ENCODE peak calls at places on chromosomes 11 and 22, in seven cellular contexts. One of them, this sample, is unnamed.

GRCh38 chr11:64358907-64359711 is at the start of gene RPS6KA4:
- DNase-seq in tibial nerve: peak
- DNase-seq in cardiac muscle cell: peak
- DNase-seq in AG10803: peak
- DNase-seq in heart left ventricle: peak
- DNase-seq in body of pancreas: peak
- DNase-seq in CD8-positive, alpha-beta T cell: peak
- DNase-seq in this sample: peak

GRCh38 chr22:41367039-41367679 is 14.6 kb upstream of the TEF start:
- DNase-seq in tibial nerve: peak
- DNase-seq in CD8-positive, alpha-beta T cell: no peak
- DNase-seq in heart left ventricle: peak
- DNase-seq in body of pancreas: peak
- DNase-seq in cardiac muscle cell: peak
- DNase-seq in AG10803: peak
- DNase-seq in this sample: peak

GRCh38 chr11:3130269-3131071 is 34.6 kb downstream of the OSBPL5 start:
- DNase-seq in heart left ventricle: no peak
- DNase-seq in body of pancreas: peak
- DNase-seq in AG10803: no peak
- DNase-seq in cardiac muscle cell: no peak
- DNase-seq in tibial nerve: no peak
- DNase-seq in CD8-positive, alpha-beta T cell: no peak
- DNase-seq in this sample: no peak

GRCh38 chr11:71117311-71117710 is 135.1 kb downstream of the SHANK2 start:
- DNase-seq in tibial nerve: no peak
- DNase-seq in CD8-positive, alpha-beta T cell: no peak
- DNase-seq in body of pancreas: no peak
- DNase-seq in AG10803: no peak
- DNase-seq in heart left ventricle: no peak
- DNase-seq in cardiac muscle cell: no peak
- DNase-seq in this sample: no peak

GRCh38 chr11:115501895-115502589 is 2.2 kb downstream of the CADM1 start:
- DNase-seq in body of pancreas: no peak
- DNase-seq in tibial nerve: no peak
- DNase-seq in heart left ventricle: no peak
- DNase-seq in cardiac muscle cell: peak
- DNase-seq in AG10803: no peak
- DNase-seq in CD8-positive, alpha-beta T cell: no peak
- DNase-seq in this sample: no peak

GRCh38 chr11:68974421-68975194 is 6.2 kb downstream of the MRGPRD start:
- DNase-seq in AG10803: no peak
- DNase-seq in heart left ventricle: no peak
- DNase-seq in CD8-positive, alpha-beta T cell: no peak
- DNase-seq in body of pancreas: no peak
- DNase-seq in cardiac muscle cell: no peak
- DNase-seq in tibial nerve: no peak
- DNase-seq in this sample: no peak

GRCh38 chr11:69804769-69805508 is 14.3 kb downstream of the FGF3 start:
- DNase-seq in body of pancreas: no peak
- DNase-seq in CD8-positive, alpha-beta T cell: no peak
- DNase-seq in cardiac muscle cell: peak
- DNase-seq in AG10803: no peak
- DNase-seq in tibial nerve: no peak
- DNase-seq in heart left ventricle: peak
- DNase-seq in this sample: no peak

GRCh38 chr22:19494001-19494560 is 14.4 kb downstream of the CDC45 start:
- DNase-seq in CD8-positive, alpha-beta T cell: no peak
- DNase-seq in heart left ventricle: no peak
- DNase-seq in cardiac muscle cell: no peak
- DNase-seq in tibial nerve: no peak
- DNase-seq in body of pancreas: no peak
- DNase-seq in AG10803: no peak
- DNase-seq in this sample: no peak

GRCh38 chr11:28969832-28970231 is 861.6 kb downstream of the METTL15 start:
- DNase-seq in CD8-positive, alpha-beta T cell: no peak
- DNase-seq in tibial nerve: no peak
- DNase-seq in heart left ventricle: no peak
- DNase-seq in AG10803: no peak
- DNase-seq in cardiac muscle cell: no peak
- DNase-seq in body of pancreas: no peak
- DNase-seq in this sample: no peak

GRCh38 chr11:281486-282161 is 3.4 kb downstream of the NLRP6 start:
- DNase-seq in CD8-positive, alpha-beta T cell: no peak
- DNase-seq in tibial nerve: no peak
- DNase-seq in heart left ventricle: peak
- DNase-seq in cardiac muscle cell: no peak
- DNase-seq in body of pancreas: no peak
- DNase-seq in AG10803: no peak
- DNase-seq in this sample: no peak

GRCh38 chr11:69204246-69205124 is 48.8 kb downstream of the SMIM38 start:
- DNase-seq in AG10803: no peak
- DNase-seq in CD8-positive, alpha-beta T cell: no peak
- DNase-seq in cardiac muscle cell: no peak
- DNase-seq in heart left ventricle: no peak
- DNase-seq in tibial nerve: no peak
- DNase-seq in body of pancreas: no peak
- DNase-seq in this sample: no peak

GRCh38 chr22:47219789-47220188 is 457.3 kb downstream of the TBC1D22A start:
- DNase-seq in cardiac muscle cell: no peak
- DNase-seq in AG10803: no peak
- DNase-seq in CD8-positive, alpha-beta T cell: no peak
- DNase-seq in body of pancreas: no peak
- DNase-seq in heart left ventricle: no peak
- DNase-seq in tibial nerve: no peak
- DNase-seq in this sample: no peak

GRCh38 chr22:49207008-49207775 is 620.5 kb downstream of the BRD1 start:
- DNase-seq in cardiac muscle cell: no peak
- DNase-seq in CD8-positive, alpha-beta T cell: peak
- DNase-seq in AG10803: no peak
- DNase-seq in body of pancreas: no peak
- DNase-seq in tibial nerve: no peak
- DNase-seq in heart left ventricle: peak
- DNase-seq in this sample: no peak

GRCh38 chr11:11937433-11937832 is 71.0 kb downstream of the DKK3 start:
- DNase-seq in heart left ventricle: no peak
- DNase-seq in tibial nerve: no peak
- DNase-seq in AG10803: no peak
- DNase-seq in cardiac muscle cell: no peak
- DNase-seq in body of pancreas: no peak
- DNase-seq in CD8-positive, alpha-beta T cell: no peak
- DNase-seq in this sample: peak

GRCh38 chr11:35823742-35824298 is 120.0 kb upstream of the LDLRAD3 start:
- DNase-seq in cardiac muscle cell: no peak
- DNase-seq in AG10803: no peak
- DNase-seq in tibial nerve: no peak
- DNase-seq in CD8-positive, alpha-beta T cell: no peak
- DNase-seq in heart left ventricle: no peak
- DNase-seq in body of pancreas: peak
- DNase-seq in this sample: no peak

GRCh38 chr11:77197626-77198320 is 69.7 kb downstream of the MYO7A start:
- DNase-seq in body of pancreas: no peak
- DNase-seq in CD8-positive, alpha-beta T cell: no peak
- DNase-seq in heart left ventricle: peak
- DNase-seq in tibial nerve: no peak
- DNase-seq in cardiac muscle cell: no peak
- DNase-seq in AG10803: no peak
- DNase-seq in this sample: no peak

GRCh38 chr11:95067828-95068244 is 1.1 kb downstream of the SRSF8 start:
- DNase-seq in tibial nerve: peak
- DNase-seq in cardiac muscle cell: no peak
- DNase-seq in CD8-positive, alpha-beta T cell: peak
- DNase-seq in body of pancreas: no peak
- DNase-seq in AG10803: peak
- DNase-seq in heart left ventricle: peak
- DNase-seq in this sample: no peak

GRCh38 chr11:2419638-2420501 is 19.3 kb downstream of the TSSC4 start:
- DNase-seq in heart left ventricle: peak
- DNase-seq in body of pancreas: peak
- DNase-seq in cardiac muscle cell: peak
- DNase-seq in CD8-positive, alpha-beta T cell: peak
- DNase-seq in tibial nerve: peak
- DNase-seq in AG10803: peak
- DNase-seq in this sample: peak

GRCh38 chr22:36334838-36335603 is 52.7 kb downstream of the MYH9 start:
- DNase-seq in CD8-positive, alpha-beta T cell: peak
- DNase-seq in cardiac muscle cell: no peak
- DNase-seq in tibial nerve: no peak
- DNase-seq in body of pancreas: peak
- DNase-seq in AG10803: peak
- DNase-seq in heart left ventricle: peak
- DNase-seq in this sample: peak

GRCh38 chr11:37512156-37512780 is 914.2 kb upstream of the RAG2 start:
- DNase-seq in body of pancreas: no peak
- DNase-seq in tibial nerve: no peak
- DNase-seq in CD8-positive, alpha-beta T cell: no peak
- DNase-seq in cardiac muscle cell: no peak
- DNase-seq in AG10803: no peak
- DNase-seq in heart left ventricle: no peak
- DNase-seq in this sample: peak

GRCh38 chr22:29758068-29758622 is 8.7 kb downstream of the ZMAT5 start:
- DNase-seq in heart left ventricle: no peak
- DNase-seq in body of pancreas: no peak
- DNase-seq in AG10803: no peak
- DNase-seq in CD8-positive, alpha-beta T cell: no peak
- DNase-seq in tibial nerve: no peak
- DNase-seq in cardiac muscle cell: no peak
- DNase-seq in this sample: peak
- H3K4me3 ChIP-seq in heart left ventricle: no peak
- H3K4me3 ChIP-seq in body of pancreas: no peak
- H3K4me3 ChIP-seq in AG10803: no peak
- H3K4me3 ChIP-seq in CD8-positive, alpha-beta T cell: no peak
- H3K4me3 ChIP-seq in tibial nerve: no peak
- H3K4me3 ChIP-seq in cardiac muscle cell: no peak
- H3K4me3 ChIP-seq in this sample: no peak

DNA sequence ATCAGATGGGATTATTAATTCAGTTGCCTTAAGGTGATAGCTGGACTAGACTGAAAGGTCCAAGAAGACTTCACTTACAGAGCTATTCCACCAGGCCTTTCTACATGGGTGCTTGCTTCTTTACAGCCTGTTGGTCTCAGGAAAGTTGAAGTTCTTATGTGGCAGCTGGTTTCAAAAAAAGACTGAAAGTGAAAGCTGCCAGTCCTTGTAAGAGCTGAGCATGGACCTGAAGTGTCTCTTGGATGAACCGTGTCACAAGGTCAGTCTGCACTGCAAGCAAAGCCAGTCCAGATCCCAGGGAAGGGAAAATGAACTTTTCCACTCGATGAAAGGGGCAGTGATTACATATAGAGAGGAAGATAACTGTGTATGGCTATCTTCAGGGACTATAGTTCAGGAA is 201.5 kb upstream of the LUZP2 start:
- DNase-seq in CD8-positive, alpha-beta T cell: no peak
- DNase-seq in heart left ventricle: no peak
- DNase-seq in body of pancreas: no peak
- DNase-seq in AG10803: no peak
- DNase-seq in tibial nerve: no peak
- DNase-seq in cardiac muscle cell: peak
- DNase-seq in this sample: no peak
- H3K4me3 ChIP-seq in CD8-positive, alpha-beta T cell: no peak
- H3K4me3 ChIP-seq in heart left ventricle: no peak
- H3K4me3 ChIP-seq in body of pancreas: no peak
- H3K4me3 ChIP-seq in AG10803: no peak
- H3K4me3 ChIP-seq in tibial nerve: no peak
- H3K4me3 ChIP-seq in cardiac muscle cell: no peak
- H3K4me3 ChIP-seq in this sample: no peak

DNA sequence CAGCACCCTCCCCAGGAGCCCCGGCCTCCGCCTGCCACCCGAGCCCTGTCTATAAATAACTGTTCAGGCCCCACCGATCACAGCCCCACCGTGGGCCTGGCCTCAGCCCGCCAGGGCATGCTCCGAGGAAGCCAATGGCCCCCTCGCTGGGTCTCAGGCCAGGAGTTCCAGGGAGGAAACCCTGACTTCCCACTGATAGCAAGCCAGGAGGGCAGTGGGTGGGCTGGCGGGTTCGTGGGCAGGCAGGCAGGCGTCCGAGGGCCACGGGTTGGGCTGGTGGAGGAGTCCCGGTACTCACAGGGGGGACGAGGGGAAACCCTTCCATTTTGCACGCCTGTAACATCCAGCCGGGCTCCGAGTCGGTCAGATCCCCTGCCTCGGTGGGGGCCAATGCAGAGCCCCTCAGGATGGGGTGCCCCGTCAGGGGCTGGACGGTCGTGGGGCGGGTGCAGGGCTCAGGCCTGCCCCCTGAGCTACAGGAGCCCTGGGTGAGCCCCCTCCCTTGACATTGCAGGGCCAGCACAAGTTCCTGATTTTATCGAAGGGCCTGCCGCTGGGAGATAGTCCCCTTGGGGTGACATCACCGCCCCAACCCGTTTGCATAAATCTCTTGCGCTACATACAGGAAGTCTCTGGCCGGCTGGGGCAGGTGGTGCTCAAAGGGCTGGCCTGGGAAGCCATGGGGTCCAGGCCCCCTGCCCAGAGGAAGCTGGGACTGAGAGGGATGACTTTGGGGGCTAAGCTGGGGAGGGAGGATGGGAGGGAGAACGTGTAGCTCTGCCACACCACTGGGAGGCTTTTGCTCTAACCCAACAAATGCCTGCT is at the start of gene SPI1:
- DNase-seq in AG10803: no peak
- DNase-seq in cardiac muscle cell: peak
- DNase-seq in heart left ventricle: peak
- DNase-seq in body of pancreas: peak
- DNase-seq in CD8-positive, alpha-beta T cell: no peak
- DNase-seq in tibial nerve: peak
- DNase-seq in this sample: no peak
- H3K4me3 ChIP-seq in AG10803: no peak
- H3K4me3 ChIP-seq in cardiac muscle cell: no peak
- H3K4me3 ChIP-seq in heart left ventricle: peak
- H3K4me3 ChIP-seq in body of pancreas: no peak
- H3K4me3 ChIP-seq in CD8-positive, alpha-beta T cell: no peak
- H3K4me3 ChIP-seq in tibial nerve: peak
- H3K4me3 ChIP-seq in this sample: no peak

DNA sequence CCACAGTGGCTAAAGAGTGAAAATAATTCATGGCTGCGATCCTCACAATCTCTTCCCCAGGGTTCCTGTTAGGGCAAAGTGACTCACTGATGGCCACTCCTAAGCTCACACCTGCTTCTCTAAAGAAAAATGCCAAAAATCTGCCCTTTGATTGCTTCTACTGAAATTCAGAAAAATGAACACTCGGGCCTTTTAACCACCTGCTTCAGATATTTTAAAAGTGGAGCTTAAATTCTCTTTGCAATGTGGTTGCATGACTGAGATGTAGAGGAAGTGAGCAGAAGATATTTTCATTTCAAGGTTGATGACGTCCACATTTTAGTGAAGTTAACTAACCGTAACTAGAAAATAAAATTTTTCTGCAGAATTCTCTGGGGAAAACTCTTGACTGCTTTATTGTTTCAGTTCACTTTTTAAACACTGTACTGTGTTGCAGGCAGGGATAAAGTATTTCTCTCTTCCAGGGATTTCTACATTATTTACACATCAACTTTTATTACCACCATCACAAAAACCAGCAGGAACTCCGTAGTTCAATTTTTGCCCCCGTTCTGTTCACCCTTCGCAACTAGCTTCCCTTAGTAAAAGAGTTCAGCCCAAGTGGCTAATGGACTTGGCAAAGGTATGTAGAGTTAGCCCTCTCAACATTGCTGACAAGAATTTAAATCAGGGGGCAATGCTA is 8.5 kb downstream of the RAB30 start:
- DNase-seq in AG10803: peak
- DNase-seq in CD8-positive, alpha-beta T cell: no peak
- DNase-seq in cardiac muscle cell: no peak
- DNase-seq in heart left ventricle: no peak
- DNase-seq in body of pancreas: no peak
- DNase-seq in tibial nerve: no peak
- DNase-seq in this sample: peak
- H3K4me3 ChIP-seq in AG10803: peak
- H3K4me3 ChIP-seq in CD8-positive, alpha-beta T cell: peak
- H3K4me3 ChIP-seq in cardiac muscle cell: no peak
- H3K4me3 ChIP-seq in heart left ventricle: peak
- H3K4me3 ChIP-seq in body of pancreas: no peak
- H3K4me3 ChIP-seq in tibial nerve: peak
- H3K4me3 ChIP-seq in this sample: no peak

This sample was measured in fibroblast of the aortic adventitia.